ENCODE peak calls at places on chromosome 20, in five cellular contexts. S is stomach, W is left lung, I is AG04450, D is OCI-LY7. U is an unnamed sample.

GRCh38 chr20:32965581-32966373 is 38.5 kb downstream of the SUN5 start:
- DNase-seq in S (peak), W (no peak), I (no peak), D (no peak), U (no peak)

GRCh38 chr20:58706975-58707681 is 14.5 kb downstream of the NPEPL1 start:
- DNase-seq in S (no peak), W (peak), I (no peak), D (no peak), U (no peak)

GRCh38 chr20:373171-373890 is 7.2 kb upstream of the TRIB3 start:
- DNase-seq in S (no peak), W (peak), I (no peak), D (no peak), U (peak)

GRCh38 chr20:52193886-52194545 is 2.4 kb upstream of the ZFP64 start:
- DNase-seq in S (no peak), W (no peak), I (no peak), D (no peak), U (no peak)

GRCh38 chr20:49976542-49976941 is 6.2 kb upstream of the SNAI1 start:
- DNase-seq in S (no peak), W (no peak), I (no peak), D (no peak), U (no peak)

GRCh38 chr20:25067102-25067987 is 9.4 kb upstream of the ACSS1 start:
- DNase-seq in S (peak), W (peak), I (no peak), D (no peak), U (no peak)

GRCh38 chr20:32572271-32572968 is 12.7 kb downstream of the NOL4L start:
- DNase-seq in S (no peak), W (no peak), I (no peak), D (no peak), U (no peak)

GRCh38 chr20:61127311-61128044 is 124.6 kb upstream of the CDH4 start:
- DNase-seq in S (no peak), W (no peak), I (peak), D (no peak), U (no peak)

GRCh38 chr20:18057994-18058349 is 256 bp upstream of the OVOL2 start:
- DNase-seq in S (peak), W (no peak), I (no peak), D (no peak), U (peak)

GRCh38 chr20:3350412-3350811 is 57.1 kb downstream of the DNAAF9 start:
- DNase-seq in S (no peak), W (no peak), I (no peak), D (no peak), U (no peak)

GRCh38 chr20:58630063-58630462 is 21.0 kb upstream of the STX16 start:
- DNase-seq in S (no peak), W (no peak), I (no peak), D (no peak), U (no peak)

GRCh38 chr20:50003253-50003656 is 20.5 kb downstream of the SNAI1 start:
- DNase-seq in S (no peak), W (no peak), I (peak), D (no peak), U (no peak)

GRCh38 chr20:25247100-25247665 is 702 bp upstream of the PYGB start:
- DNase-seq in S (peak), W (peak), I (no peak), D (peak), U (peak)

GRCh38 chr20:46324960-46325703 is 16.8 kb upstream of the CDH22 start:
- DNase-seq in S (peak), W (no peak), I (no peak), D (peak), U (no peak)

GRCh38 chr20:58994390-58995159 is 12.5 kb downstream of the CTSZ start:
- DNase-seq in S (no peak), W (no peak), I (no peak), D (no peak), U (no peak)

GRCh38 chr20:25321991-25322390 is 68.6 kb downstream of the ABHD12 start:
- DNase-seq in S (no peak), W (no peak), I (no peak), D (no peak), U (no peak)

GRCh38 chr20:23492292-23492691 is 1.4 kb downstream of the CST8 start:
- DNase-seq in S (no peak), W (no peak), I (no peak), D (no peak), U (no peak)

GRCh38 chr20:707711-708110 is 32.1 kb upstream of the SCRT2 start:
- DNase-seq in S (peak), W (no peak), I (no peak), D (no peak), U (no peak)

GRCh38 chr20:1700990-1701389 is 43.4 kb upstream of the SIRPG start:
- DNase-seq in S (no peak), W (no peak), I (no peak), D (no peak), U (no peak)

GRCh38 chr20:7703436-7703835 is 236.8 kb downstream of the HAO1 start:
- DNase-seq in S (no peak), W (no peak), I (no peak), D (peak), U (no peak)

GRCh38 chr20:45487231-45487635 is 17.7 kb downstream of the WFDC2 start:
- DNase-seq in S (no peak), W (no peak), I (no peak), D (peak), U (no peak)

GRCh38 chr20:10489853-10490627 is 54.9 kb downstream of the SLX4IP start:
- DNase-seq in S (no peak), W (no peak), I (no peak), D (no peak), U (no peak)

GRCh38 chr20:10490706-10491105 is 55.6 kb downstream of the SLX4IP start:
- DNase-seq in S (no peak), W (no peak), I (no peak), D (no peak), U (no peak)

GRCh38 chr20:10492065-10492464 is 57.0 kb downstream of the SLX4IP start:
- DNase-seq in S (no peak), W (no peak), I (no peak), D (no peak), U (no peak)

GRCh38 chr20:10495173-10495572 is 60.1 kb downstream of the SLX4IP start:
- DNase-seq in S (no peak), W (no peak), I (no peak), D (no peak), U (no peak)

GRCh38 chr20:10492844-10493243 is 57.7 kb downstream of the SLX4IP start:
- DNase-seq in S (no peak), W (no peak), I (no peak), D (no peak), U (no peak)
- TF ChIP-seq CTCF in S (no peak), W (no peak), I (no peak), D (no peak), U (no peak)

DNA sequence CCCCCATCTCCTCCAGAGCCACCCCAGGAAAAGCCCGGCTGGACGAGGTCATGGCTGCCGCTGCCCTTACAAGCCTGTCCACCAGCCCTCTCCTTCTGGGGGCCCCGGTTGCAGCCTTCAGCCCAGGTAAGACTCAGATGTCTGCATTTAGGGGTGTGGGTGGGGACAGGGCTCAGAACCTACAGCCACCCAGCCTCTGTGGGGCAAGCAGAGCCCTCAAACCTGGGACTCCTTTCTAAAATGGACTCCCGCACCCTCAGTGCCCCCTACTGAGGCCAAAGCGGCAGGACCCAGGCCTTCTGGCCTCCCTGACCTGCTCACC is 1.7 kb downstream of the SLC2A4RG start:
- DNase-seq in S (no peak), W (no peak), I (no peak), D (no peak), U (no peak)
- H3K4me3 ChIP-seq in S (peak), W (peak), I (peak), D (peak), U (peak)

DNA sequence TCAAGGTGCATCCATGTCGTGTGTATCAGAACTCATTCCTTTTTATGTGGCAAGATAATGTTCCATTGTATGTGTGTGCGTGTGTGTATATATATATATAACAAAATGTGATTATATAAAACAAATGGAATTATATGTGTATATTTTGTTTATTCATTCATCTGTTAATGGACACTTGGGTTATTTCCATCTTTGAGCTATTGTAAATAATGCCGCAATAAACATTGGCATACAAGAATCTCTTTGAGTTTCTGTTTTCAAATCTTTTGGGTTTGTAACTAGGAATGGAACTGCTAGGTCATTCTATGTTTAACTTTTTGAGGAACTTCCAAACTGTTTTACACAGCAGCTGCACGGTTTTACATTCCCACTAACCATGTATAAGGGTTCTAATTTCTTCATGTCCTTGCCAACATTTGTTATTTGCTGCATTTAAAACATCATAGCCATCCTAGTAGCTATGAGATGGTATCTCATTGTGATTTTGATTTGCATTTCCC is 39.9 kb upstream of the TGM2 start:
- DNase-seq in S (no peak), W (no peak), I (no peak), D (no peak), U (no peak)
- H3K27ac ChIP-seq in S (no peak), W (no peak), I (no peak), D (no peak), U (no peak)

GRCh38 chr20:56629464-56630085 is 469 bp downstream of the TFAP2C start:
- DNase-seq in S (no peak), W (no peak), I (no peak), D (no peak), U (no peak)

GRCh38 chr20:56631318-56631989 is 2.3 kb downstream of the TFAP2C start:
- DNase-seq in S (no peak), W (no peak), I (no peak), D (no peak), U (no peak)

GRCh38 chr20:56628873-56629463 is at the start of gene TFAP2C:
- DNase-seq in S (peak), W (peak), I (no peak), D (no peak), U (peak)

GRCh38 chr20:56630506-56631317 is 1.6 kb downstream of the TFAP2C start:
- DNase-seq in S (no peak), W (no peak), I (no peak), D (no peak), U (no peak)

DNA sequence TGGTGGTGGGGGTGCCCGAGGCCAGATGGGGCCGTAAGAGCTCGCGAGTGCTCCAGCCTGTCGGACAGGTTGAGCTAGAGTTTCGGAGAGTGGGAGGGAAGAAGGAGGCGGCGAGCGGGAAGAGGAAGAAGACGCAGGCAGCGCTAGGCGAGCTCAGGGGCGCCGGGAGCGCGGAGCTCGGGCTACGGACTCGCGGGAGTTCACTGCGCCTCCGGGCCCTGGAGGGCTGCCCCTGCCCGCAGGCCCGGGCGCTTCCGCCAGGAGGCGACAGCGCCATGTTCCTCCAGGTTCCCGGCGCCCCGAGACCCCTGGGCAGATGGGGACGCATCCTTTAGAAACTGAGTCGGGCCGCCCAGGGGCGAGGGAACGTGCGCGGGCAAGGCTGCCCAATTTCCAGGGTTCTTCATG is 984 bp downstream of the TFAP2C start:
- DNase-seq in S (peak), W (peak), I (no peak), D (no peak), U (peak)
- TF ChIP-seq CTCF in S (no peak), W (peak), I (no peak), D (peak), U (peak)

GRCh38 chr20:4821590-4821989 is 99.9 kb downstream of the PRND start:
- DNase-seq in S (no peak), W (no peak), I (no peak), D (no peak), U (no peak)

GRCh38 chr20:4817230-4817671 is 95.5 kb downstream of the PRND start:
- DNase-seq in S (no peak), W (no peak), I (no peak), D (no peak), U (no peak)

GRCh38 chr20:4815618-4816017 is 93.9 kb downstream of the PRND start:
- DNase-seq in S (no peak), W (no peak), I (no peak), D (no peak), U (no peak)

GRCh38 chr20:4819901-4820300 is 98.2 kb downstream of the PRND start:
- DNase-seq in S (no peak), W (no peak), I (no peak), D (no peak), U (no peak)

GRCh38 chr20:4820833-4821518 is 99.3 kb downstream of the PRND start:
- DNase-seq in S (no peak), W (no peak), I (peak), D (no peak), U (no peak)
- H3K4me3 ChIP-seq in S (no peak), W (peak), I (no peak), D (no peak), U (peak)

GRCh38 chr20:62716198-62716940 is 7.7 kb downstream of the NTSR1 start:
- DNase-seq in S (no peak), W (no peak), I (no peak), D (no peak), U (no peak)
- H3K27ac ChIP-seq in S (no peak), W (no peak), I (no peak), D (no peak), U (no peak)

GRCh38 chr20:43508604-43509040 is 1.1 kb downstream of the L3MBTL1 start:
- DNase-seq in S (no peak), W (no peak), I (no peak), D (no peak), U (no peak)
- TF ChIP-seq CTCF in S (no peak), W (no peak), I (peak), D (no peak), U (no peak)

DNA sequence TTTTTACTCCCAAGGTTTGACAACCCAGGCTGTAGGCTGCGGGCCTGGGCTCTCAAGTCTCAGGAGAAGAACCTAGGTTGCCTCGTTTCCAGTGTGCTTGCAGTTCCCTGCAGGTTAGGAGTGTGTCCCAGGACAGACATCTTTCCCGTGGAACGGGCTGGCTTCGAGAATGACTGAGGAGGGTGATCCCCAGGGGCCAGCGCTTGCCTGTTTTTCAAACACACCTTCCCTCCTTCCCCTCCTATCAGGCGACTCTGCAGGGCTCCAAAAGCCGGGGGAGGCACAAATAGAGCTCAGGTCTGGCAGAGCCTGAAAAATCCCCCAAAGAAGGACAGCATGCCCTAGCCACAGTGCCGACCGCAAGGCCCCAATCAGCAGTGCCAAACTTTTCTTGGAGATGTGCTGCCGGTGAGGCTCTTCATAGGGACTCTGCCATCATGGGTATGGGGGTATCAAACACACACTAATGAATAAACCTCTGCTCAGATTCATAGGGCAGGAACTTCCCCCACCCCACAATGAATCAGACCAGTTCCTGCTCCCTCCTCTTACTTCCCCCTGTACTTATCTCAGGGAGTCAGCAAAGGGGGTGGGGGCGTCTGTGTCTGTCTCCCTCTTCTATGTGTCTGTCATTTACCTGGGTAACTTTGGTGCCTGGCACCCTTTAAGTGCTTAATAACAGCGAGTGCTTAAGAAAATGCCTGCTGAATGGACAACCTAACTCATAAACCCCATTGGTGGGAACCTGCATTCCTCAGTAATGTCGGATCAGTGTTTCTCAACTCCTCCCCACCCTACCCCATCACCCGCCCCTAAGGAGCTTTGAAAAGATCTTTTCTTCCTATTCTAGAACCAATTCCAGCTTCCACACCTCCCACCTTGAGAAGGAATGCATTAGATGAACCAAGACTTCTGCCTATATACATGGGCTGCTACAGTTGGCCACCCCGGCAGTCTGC is 1.6 kb downstream of the KCNG1 start:
- DNase-seq in S (no peak), W (no peak), I (no peak), D (no peak), U (no peak)
- H3K4me3 ChIP-seq in S (no peak), W (no peak), I (peak), D (no peak), U (no peak)

DNA sequence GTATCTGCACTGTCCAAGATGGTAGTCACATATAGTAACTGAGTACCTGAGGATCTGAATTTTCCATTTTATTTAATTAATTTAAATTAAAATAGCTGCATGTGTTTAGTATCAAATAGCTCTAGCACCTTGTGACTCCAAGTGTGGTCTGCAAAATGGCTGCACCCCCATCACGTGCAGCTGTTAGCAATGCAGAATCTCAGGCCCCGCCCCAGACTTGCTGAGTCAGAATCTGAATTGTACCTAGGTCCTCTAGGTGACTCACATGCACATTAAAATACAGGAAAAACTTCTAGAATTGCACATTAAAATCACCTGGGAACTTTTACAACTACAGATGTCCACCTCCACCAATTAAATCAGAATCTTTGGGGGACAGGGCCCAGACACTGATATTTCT is 19.2 kb upstream of the FAM83C start:
- DNase-seq in S (no peak), W (no peak), I (no peak), D (no peak), U (no peak)
- H3K27ac ChIP-seq in S (no peak), W (no peak), I (peak), D (no peak), U (no peak)

GRCh38 chr20:48698507-48699267 is 129.1 kb downstream of the PREX1 start:
- DNase-seq in S (no peak), W (no peak), I (no peak), D (no peak), U (no peak)
- TF ChIP-seq CTCF in S (no peak), W (no peak), I (no peak), D (peak), U (no peak)

U was measured in lower lobe of right lung.